ENCODE peak calls at places on chromosomes 6 and 20, in ten cellular contexts. P is lower leg skin; O is GM10248; A is CD4-positive, alpha-beta T cell; Z is GM12878; D is type B pancreatic cell; B is cardiac fibroblast; V is HCT116; E is psoas muscle; F is WTC11. Y is an unnamed sample.

GRCh38 chr6:35096129-35096852 is 44.8 kb downstream of the TCP11 start:
- DNase-seq in P (no peak), O (no peak), A (no peak), Z (no peak), D (no peak), B (peak), V (peak), E (no peak), F (no peak), Y (no peak)

GRCh38 chr20:60132162-60132826 is 174.1 kb downstream of the CDH26 start:
- DNase-seq in P (no peak), O (no peak), A (no peak), Z (no peak), D (no peak), B (no peak), V (no peak), E (no peak), F (no peak), Y (no peak)

GRCh38 chr20:54763366-54763765 is 288.0 kb downstream of the DOK5 start:
- DNase-seq in P (no peak), O (no peak), A (no peak), Z (no peak), D (no peak), B (no peak), V (no peak), E (no peak), F (no peak), Y (no peak)

GRCh38 chr20:59564171-59564570 is 40.2 kb upstream of the PHACTR3 start:
- DNase-seq in P (no peak), O (peak), A (no peak), Z (no peak), D (no peak), B (no peak), V (no peak), E (no peak), F (no peak), Y (no peak)

GRCh38 chr6:150922137-150922536 is 56.6 kb downstream of the MTHFD1L start:
- DNase-seq in P (no peak), O (no peak), A (no peak), Z (no peak), D (no peak), B (no peak), V (no peak), E (no peak), F (no peak), Y (no peak)

GRCh38 chr6:16146527-16146955 is 17.7 kb downstream of the MYLIP start:
- DNase-seq in P (no peak), O (no peak), A (no peak), Z (no peak), D (no peak), B (peak), V (no peak), E (peak), F (no peak), Y (no peak)

GRCh38 chr6:159357211-159357920 is 188.2 kb downstream of the FNDC1 start:
- DNase-seq in P (no peak), O (no peak), A (no peak), Z (no peak), D (no peak), B (no peak), V (no peak), E (no peak), F (no peak), Y (no peak)

GRCh38 chr6:42928748-42929087 is 562 bp upstream of the CNPY3 start:
- DNase-seq in P (no peak), O (no peak), A (no peak), Z (no peak), D (no peak), B (no peak), V (no peak), E (no peak), F (no peak), Y (no peak)

GRCh38 chr20:64244281-64244805 is 11.2 kb upstream of the PCMTD2 start:
- DNase-seq in P (no peak), O (no peak), A (no peak), Z (no peak), D (no peak), B (no peak), V (no peak), E (no peak), F (no peak), Y (no peak)

GRCh38 chr6:52514514-52514913 is 62.3 kb downstream of the TRAM2 start:
- DNase-seq in P (peak), O (no peak), A (no peak), Z (no peak), D (no peak), B (peak), V (peak), E (peak), F (no peak), Y (no peak)

GRCh38 chr6:170247178-170247701 is 43.6 kb downstream of the DLL1 start:
- DNase-seq in P (no peak), O (no peak), A (no peak), Z (no peak), D (no peak), B (no peak), V (no peak), E (no peak), F (no peak), Y (no peak)

GRCh38 chr20:7449269-7449668 is 491.0 kb downstream of the HAO1 start:
- DNase-seq in P (no peak), O (no peak), A (no peak), Z (no peak), D (no peak), B (peak), V (no peak), E (no peak), F (no peak), Y (no peak)

GRCh38 chr6:27617700-27618689 is 145.1 kb upstream of the ZNF184 start:
- DNase-seq in P (no peak), O (peak), A (no peak), Z (no peak), D (no peak), B (peak), V (peak), E (no peak), F (peak), Y (no peak)

GRCh38 chr6:50819527-50819905 is 845 bp downstream of the TFAP2B start:
- DNase-seq in P (no peak), O (no peak), A (no peak), Z (no peak), D (no peak), B (no peak), V (no peak), E (no peak), F (peak), Y (no peak)

GRCh38 chr20:58436868-58437645 is 48.0 kb downstream of the VAPB start:
- DNase-seq in P (no peak), O (no peak), A (no peak), Z (no peak), D (no peak), B (no peak), V (no peak), E (no peak), F (no peak), Y (no peak)

GRCh38 chr6:54737247-54737646 is 109.3 kb upstream of the FAM83B start:
- DNase-seq in P (no peak), O (peak), A (no peak), Z (no peak), D (no peak), B (peak), V (no peak), E (no peak), F (peak), Y (no peak)

GRCh38 chr6:106117579-106117978 is 31.4 kb downstream of the PRDM1 start:
- DNase-seq in P (no peak), O (peak), A (peak), Z (no peak), D (no peak), B (no peak), V (no peak), E (no peak), F (no peak), Y (no peak)

GRCh38 chr6:87698618-87699017 is 3.4 kb downstream of the AKIRIN2 start:
- DNase-seq in P (no peak), O (no peak), A (no peak), Z (no peak), D (no peak), B (peak), V (no peak), E (no peak), F (no peak), Y (no peak)

GRCh38 chr20:38941726-38942389 is 15.6 kb downstream of the FAM83D start:
- DNase-seq in P (no peak), O (no peak), A (no peak), Z (no peak), D (no peak), B (no peak), V (no peak), E (no peak), F (no peak), Y (no peak)

GRCh38 chr20:33709905-33710541 is 10.1 kb downstream of the PXMP4 start:
- DNase-seq in P (no peak), O (no peak), A (no peak), Z (no peak), D (no peak), B (no peak), V (no peak), E (no peak), F (peak), Y (no peak)

GRCh38 chr6:56807335-56807991 is 147.4 kb upstream of the BEND6 start:
- DNase-seq in P (no peak), O (no peak), A (no peak), Z (no peak), D (no peak), B (no peak), V (no peak), E (no peak), F (no peak), Y (no peak)

GRCh38 chr20:44019638-44020335 is 105.1 kb downstream of the TOX2 start:
- DNase-seq in P (no peak), O (no peak), A (no peak), Z (no peak), D (no peak), B (peak), V (no peak), E (peak), F (no peak), Y (no peak)

GRCh38 chr6:137188855-137189254 is 15.4 kb upstream of the IL22RA2 start:
- DNase-seq in P (no peak), O (no peak), A (no peak), Z (no peak), D (no peak), B (peak), V (peak), E (no peak), F (no peak), Y (no peak)

GRCh38 chr6:44053760-44054556 is 73.3 kb downstream of the MRPL14 start:
- DNase-seq in P (no peak), O (no peak), A (no peak), Z (no peak), D (no peak), B (peak), V (no peak), E (peak), F (no peak), Y (no peak)

GRCh38 chr20:42219005-42219404 is 600.8 kb upstream of the CHD6 start:
- DNase-seq in P (no peak), O (no peak), A (no peak), Z (no peak), D (no peak), B (no peak), V (no peak), E (no peak), F (no peak), Y (no peak)

GRCh38 chr6:160042788-160043301 is 74.0 kb downstream of the IGF2R start:
- DNase-seq in P (no peak), O (no peak), A (no peak), Z (no peak), D (no peak), B (peak), V (no peak), E (no peak), F (no peak), Y (no peak)

GRCh38 chr6:22113046-22113766 is 183.6 kb downstream of the PRL start:
- DNase-seq in P (peak), O (no peak), A (no peak), Z (no peak), D (no peak), B (peak), V (peak), E (no peak), F (no peak), Y (no peak)

GRCh38 chr20:44219791-44220190 is 9.2 kb upstream of the OSER1 start:
- DNase-seq in P (no peak), O (no peak), A (no peak), Z (no peak), D (no peak), B (no peak), V (no peak), E (no peak), F (no peak), Y (no peak)

GRCh38 chr6:168201383-168201782 is 118.2 kb downstream of the DACT2 start:
- DNase-seq in P (no peak), O (no peak), A (no peak), Z (no peak), D (no peak), B (no peak), V (no peak), E (no peak), F (peak), Y (no peak)
- TF ChIP-seq CTCF in P (no peak), O (no peak), A (no peak), Z (no peak), D (peak), B (no peak), V (peak), E (no peak), F (peak), Y (no peak)

GRCh38 chr6:161227004-161227950 is 46.6 kb downstream of the AGPAT4 start:
- DNase-seq in P (no peak), O (no peak), A (no peak), Z (no peak), D (no peak), B (no peak), V (no peak), E (no peak), F (no peak), Y (no peak)

GRCh38 chr6:161228096-161228495 is 45.8 kb downstream of the AGPAT4 start:
- DNase-seq in P (no peak), O (no peak), A (no peak), Z (no peak), D (no peak), B (peak), V (no peak), E (peak), F (no peak), Y (no peak)

GRCh38 chr6:161226005-161226964 is 47.6 kb downstream of the AGPAT4 start:
- DNase-seq in P (no peak), O (peak), A (no peak), Z (no peak), D (no peak), B (no peak), V (no peak), E (no peak), F (no peak), Y (peak)

GRCh38 chr6:161230339-161230738 is 43.5 kb downstream of the AGPAT4 start:
- DNase-seq in P (no peak), O (no peak), A (no peak), Z (no peak), D (no peak), B (no peak), V (no peak), E (no peak), F (no peak), Y (no peak)

GRCh38 chr6:161228911-161229591 is 44.8 kb downstream of the AGPAT4 start:
- DNase-seq in P (no peak), O (peak), A (no peak), Z (no peak), D (no peak), B (peak), V (no peak), E (no peak), F (no peak), Y (no peak)
- TF ChIP-seq CTCF in P (no peak), O (no peak), A (no peak), Z (no peak), D (no peak), B (no peak), V (no peak), E (no peak), F (no peak), Y (no peak)

GRCh38 chr20:62893700-62894099 is 32.1 kb upstream of the TCFL5 start:
- DNase-seq in P (no peak), O (no peak), A (no peak), Z (no peak), D (no peak), B (no peak), V (no peak), E (no peak), F (no peak), Y (no peak)
- TF ChIP-seq CTCF in P (no peak), O (no peak), A (no peak), Z (no peak), D (peak), B (no peak), V (peak), E (no peak), F (no peak), Y (no peak)

DNA sequence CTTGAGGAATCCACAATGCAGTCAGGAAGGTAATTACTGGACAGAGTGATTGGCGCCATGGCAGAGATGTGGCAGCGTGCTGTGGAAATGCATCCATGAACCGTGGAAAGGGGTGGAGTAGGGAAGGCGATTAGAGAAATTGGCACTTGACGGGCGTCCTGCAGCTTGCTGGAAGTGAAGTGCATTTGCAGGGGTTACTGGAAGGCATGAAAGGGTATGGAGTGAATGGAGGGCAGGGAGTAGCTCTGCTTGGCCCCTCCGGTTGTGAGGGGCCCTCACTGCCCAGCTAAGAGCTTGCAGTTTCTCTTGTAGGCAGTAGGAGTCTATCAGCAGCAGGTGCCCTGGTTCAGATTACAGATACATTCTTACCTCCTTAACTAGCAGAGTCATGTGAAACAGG is 122.5 kb upstream of the TIAM2 start:
- DNase-seq in P (no peak), O (no peak), A (no peak), Z (no peak), D (no peak), B (no peak), V (no peak), E (no peak), F (peak), Y (no peak)
- TF ChIP-seq CTCF in P (no peak), O (no peak), A (no peak), Z (no peak), D (peak), B (no peak), V (no peak), E (no peak), F (no peak), Y (no peak)

GRCh38 chr6:168865-169455 is 123.3 kb upstream of the DUSP22 start:
- DNase-seq in P (no peak), O (no peak), A (no peak), Z (no peak), D (no peak), B (peak), V (peak), E (no peak), F (no peak), Y (no peak)
- TF ChIP-seq CTCF in P (no peak), O (peak), A (peak), Z (peak), D (peak), B (peak), V (peak), E (peak), F (peak), Y (peak)

GRCh38 chr6:17505767-17506280 is 94.3 kb upstream of the FAM8A1 start:
- DNase-seq in P (no peak), O (no peak), A (no peak), Z (no peak), D (no peak), B (peak), V (no peak), E (no peak), F (no peak), Y (no peak)

GRCh38 chr6:17506531-17506930 is 93.6 kb upstream of the FAM8A1 start:
- DNase-seq in P (no peak), O (no peak), A (no peak), Z (no peak), D (no peak), B (no peak), V (no peak), E (no peak), F (no peak), Y (no peak)

GRCh38 chr6:17504005-17504404 is 96.1 kb upstream of the FAM8A1 start:
- DNase-seq in P (no peak), O (no peak), A (no peak), Z (no peak), D (no peak), B (no peak), V (no peak), E (no peak), F (no peak), Y (no peak)

GRCh38 chr6:17506962-17507361 is 93.1 kb upstream of the FAM8A1 start:
- DNase-seq in P (no peak), O (no peak), A (no peak), Z (no peak), D (no peak), B (no peak), V (no peak), E (no peak), F (no peak), Y (no peak)

GRCh38 chr6:17505062-17505476 is 95.0 kb upstream of the FAM8A1 start:
- DNase-seq in P (no peak), O (no peak), A (no peak), Z (no peak), D (no peak), B (peak), V (peak), E (no peak), F (no peak), Y (no peak)
- TF ChIP-seq CTCF in P (no peak), O (no peak), A (peak), Z (peak), D (peak), B (peak), V (peak), E (peak), F (no peak), Y (no peak)